ENCODE peak calls at places on chromosomes 16 and 17, in six cellular contexts. N, W, A, G, B and S are unnamed samples.

GRCh38 chr17:80931421-80932265 is 60.0 kb upstream of the CHMP6 start:
- DNase-seq in W (peak), A (peak), B (no peak), N (peak), G (no peak), S (no peak)

GRCh38 chr16:49639739-49640388 is 216.0 kb downstream of the ZNF423 start:
- DNase-seq in N (no peak), W (peak), G (no peak), B (no peak), A (no peak), S (no peak)

GRCh38 chr17:9905902-9906301 is 831 bp upstream of the RCVRN start:
- DNase-seq in W (peak), N (no peak), A (no peak), G (peak), B (no peak), S (no peak)

GRCh38 chr17:53707546-53707945 is 115.2 kb upstream of the KIF2B start:
- DNase-seq in G (no peak), A (no peak), W (no peak), B (no peak), N (no peak), S (no peak)

GRCh38 chr17:43612515-43612914 is 49.2 kb downstream of the MEOX1 start:
- DNase-seq in N (no peak), W (no peak), G (no peak), B (no peak), A (no peak), S (no peak)

GRCh38 chr16:81711609-81712329 is 67.3 kb upstream of the PLCG2 start:
- DNase-seq in W (no peak), G (no peak), N (peak), A (peak), B (no peak), S (no peak)

GRCh38 chr17:27532269-27533067 is 76.2 kb downstream of the KSR1 start:
- DNase-seq in B (no peak), A (no peak), G (peak), N (no peak), W (peak), S (peak)

GRCh38 chr17:62791235-62792121 is 16.6 kb downstream of the MARCHF10 start:
- DNase-seq in B (no peak), A (peak), G (no peak), N (peak), W (no peak), S (no peak)

GRCh38 chr16:12296406-12296805 is 319.9 kb downstream of the SNX29 start:
- DNase-seq in B (no peak), N (no peak), G (no peak), W (no peak), A (no peak), S (no peak)

GRCh38 chr16:813204-813915 is 12.8 kb upstream of the GNG13 start:
- DNase-seq in W (peak), G (peak), A (no peak), B (no peak), N (no peak), S (peak)

GRCh38 chr17:57945999-57946797 is 9.0 kb downstream of the CUEDC1 start:
- DNase-seq in N (no peak), W (no peak), A (peak), G (no peak), B (no peak), S (peak)

GRCh38 chr17:65697661-65698060 is 136.2 kb upstream of the AXIN2 start:
- DNase-seq in A (no peak), G (no peak), N (no peak), W (no peak), B (no peak), S (no peak)

GRCh38 chr17:80025140-80025539 is 10.5 kb downstream of the TBC1D16 start:
- DNase-seq in W (no peak), N (no peak), G (no peak), A (no peak), B (no peak), S (no peak)

GRCh38 chr16:65372171-65372570 is 250.3 kb upstream of the CDH11 start:
- DNase-seq in A (peak), N (no peak), B (no peak), W (no peak), G (no peak), S (no peak)

GRCh38 chr17:80892900-80893603 is 98.6 kb upstream of the CHMP6 start:
- DNase-seq in N (peak), A (peak), G (no peak), B (no peak), W (no peak), S (no peak)

GRCh38 chr17:10623786-10624338 is 33.2 kb downstream of the MYH3 start:
- DNase-seq in W (no peak), A (no peak), B (no peak), N (no peak), G (no peak), S (no peak)

GRCh38 chr17:1555618-1556471 is 6.7 kb downstream of the PITPNA start:
- DNase-seq in B (no peak), N (no peak), A (no peak), G (no peak), W (peak), S (peak)

GRCh38 chr16:27317738-27318398 is 4.1 kb downstream of the IL4R start:
- DNase-seq in A (no peak), N (no peak), G (no peak), B (peak), W (no peak), S (no peak)

GRCh38 chr17:65530985-65531507 is 30.4 kb downstream of the AXIN2 start:
- DNase-seq in W (no peak), N (no peak), G (peak), B (no peak), A (no peak), S (no peak)

GRCh38 chr17:44848257-44848795 is 643 bp downstream of the HIGD1B start:
- DNase-seq in A (no peak), B (no peak), G (no peak), W (no peak), N (no peak), S (no peak)